ENCODE peak calls at places on chromosomes 4 and X, in nine cellular contexts. C is AG04450; F is neural progenitor cell; U is effector memory CD4-positive, alpha-beta T cell; Q is esophagus squamous epithelium; O is left ventricle myocardium inferior; K is right lobe of liver; S is upper lobe of right lung; V is tibial artery. A is an unnamed sample.

GRCh38 chr4:3419836-3420605 is 21.7 kb upstream of the HGFAC start:
- DNase-seq in C (no peak), F (no peak), U (no peak), Q (no peak), O (peak; percentile 4), K (no peak), S (no peak), V (peak; percentile 40), A (no peak)

GRCh38 chrX:110286126-110286525 is 31.8 kb downstream of the AMMECR1 start:
- DNase-seq in C (peak; percentile 50), F (no peak), U (no peak), Q (no peak), O (no peak), K (no peak), S (no peak), V (no peak), A (no peak)

GRCh38 chr4:90960840-90961239 is 833.6 kb downstream of the CCSER1 start:
- DNase-seq in C (no peak), F (no peak), U (no peak), Q (no peak), O (no peak), K (no peak), S (no peak), V (no peak), A (no peak)

GRCh38 chr4:76457885-76458284 is 22.9 kb downstream of the SHROOM3 start:
- DNase-seq in C (no peak), F (peak; percentile 52), U (no peak), Q (no peak), O (no peak), K (peak; percentile 27), S (no peak), V (no peak), A (no peak)

GRCh38 chr4:42617030-42617429 is 39.9 kb downstream of the ATP8A1 start:
- DNase-seq in C (no peak), F (no peak), U (no peak), Q (no peak), O (no peak), K (no peak), S (no peak), V (no peak), A (no peak)

GRCh38 chr4:683982-684571 is 4.9 kb downstream of the SLC49A3 start:
- DNase-seq in C (no peak), F (peak; percentile 90), U (no peak), Q (no peak), O (peak; percentile 72), K (peak; percentile 67), S (peak; percentile 79), V (no peak), A (no peak)

GRCh38 chr4:32662803-32663202 is 1942.6 kb downstream of the PCDH7 start:
- DNase-seq in C (no peak), F (no peak), U (no peak), Q (no peak), O (no peak), K (no peak), S (no peak), V (no peak), A (no peak)

GRCh38 chr4:185587444-185588161 is 52.3 kb upstream of the PDLIM3 start:
- DNase-seq in C (no peak), F (peak; percentile 66), U (peak; percentile 24), Q (no peak), O (no peak), K (no peak), S (no peak), V (no peak), A (no peak)

GRCh38 chr4:137968956-137969709 is 273.0 kb downstream of the SLC7A11 start:
- DNase-seq in C (peak; percentile 20), F (no peak), U (no peak), Q (no peak), O (no peak), K (no peak), S (no peak), V (no peak), A (no peak)

GRCh38 chr4:169437299-169438047 is 166.7 kb upstream of the SH3RF1 start:
- DNase-seq in C (no peak), F (peak; percentile 2), U (no peak), Q (no peak), O (no peak), K (no peak), S (no peak), V (no peak), A (no peak)

DNA sequence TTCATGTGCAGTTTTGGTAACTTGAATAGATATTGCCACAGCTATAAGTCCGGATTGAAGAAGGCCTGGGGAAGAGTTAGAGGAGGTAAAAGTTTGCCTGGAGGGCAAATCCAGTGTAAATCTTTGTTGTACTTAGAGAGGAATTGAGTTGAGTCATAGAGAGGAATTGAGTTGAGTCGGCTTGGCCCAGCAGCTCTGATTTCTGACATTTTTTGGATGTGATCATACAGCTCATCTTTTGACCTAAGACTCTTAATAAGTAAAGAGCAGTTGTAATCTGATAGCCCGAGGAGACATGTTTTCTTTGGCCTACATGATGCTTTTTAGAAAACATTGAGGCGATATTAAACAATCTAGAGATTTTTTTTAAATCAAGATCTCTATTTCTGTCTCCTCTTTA is 3.9 kb downstream of the KIT start:
- DNase-seq in C (no peak), F (no peak), U (no peak), Q (no peak), O (no peak), K (no peak), S (no peak), V (no peak), A (no peak)
- H3K9me3 ChIP-seq in C (peaks cover 8% of the 10 kb centered on the region), F (no peaks in the 10 kb centered on the region), U (no peaks in the 10 kb centered on the region), Q (no peaks in the 10 kb centered on the region), O (no peaks in the 10 kb centered on the region), K (no peaks in the 10 kb centered on the region), S (no peaks in the 10 kb centered on the region), V (no peaks in the 10 kb centered on the region), A (no peaks in the 10 kb centered on the region)

GRCh38 chr4:154384012-154384411 is 107.6 kb downstream of the DCHS2 start:
- DNase-seq in C (no peak), F (no peak), U (no peak), Q (no peak), O (no peak), K (no peak), S (no peak), V (no peak), A (no peak)
- H3K9me3 ChIP-seq in C (no peaks in the 10 kb centered on the region), F (no peaks in the 10 kb centered on the region), U (no peaks in the 10 kb centered on the region), Q (no peaks in the 10 kb centered on the region), O (peaks cover 23% of the 10 kb centered on the region), K (no peaks in the 10 kb centered on the region), S (no peaks in the 10 kb centered on the region), V (no peaks in the 10 kb centered on the region), A (no peaks in the 10 kb centered on the region)

GRCh38 chrX:75649829-75650228 is 127.0 kb upstream of the ZDHHC15 start:
- DNase-seq in C (no peak), F (no peak), U (no peak), Q (no peak), O (no peak), K (no peak), S (no peak), V (no peak), A (no peak)

GRCh38 chrX:75648803-75649588 is 126.2 kb upstream of the ZDHHC15 start:
- DNase-seq in C (no peak), F (no peak), U (no peak), Q (no peak), O (no peak), K (no peak), S (no peak), V (no peak), A (no peak)
- H3K9me3 ChIP-seq in C (peaks cover 6% of the 10 kb centered on the region), F (peaks cover 9% of the 10 kb centered on the region), U (no peaks in the 10 kb centered on the region), Q (peaks cover 20% of the 10 kb centered on the region), O (peaks cover 9% of the 10 kb centered on the region), K (no peaks in the 10 kb centered on the region), S (no peaks in the 10 kb centered on the region), V (peaks cover 21% of the 10 kb centered on the region), A (peaks cover 23% of the 10 kb centered on the region)

DNA sequence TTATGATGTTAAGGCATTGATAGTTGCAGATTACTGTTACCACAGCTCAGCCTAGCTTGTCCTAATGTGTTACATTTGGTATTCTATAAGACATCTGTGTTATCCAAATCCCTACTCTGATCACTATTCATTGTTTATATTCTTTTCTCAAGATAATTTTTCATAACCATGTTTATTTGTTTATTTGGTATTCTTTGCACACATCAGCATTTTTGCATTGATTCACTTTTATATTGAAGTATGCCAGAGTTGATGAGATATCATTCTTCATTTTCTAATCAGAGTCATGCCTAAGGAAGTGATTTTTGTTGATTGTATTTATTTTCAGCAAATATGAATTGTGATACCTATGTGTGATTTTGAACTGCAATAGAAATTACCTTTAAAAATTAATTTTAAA is 61.2 kb upstream of the PDHA2 start:
- DNase-seq in C (no peak), F (no peak), U (no peak), Q (no peak), O (no peak), K (no peak), S (no peak), V (no peak), A (no peak)
- H3K9me3 ChIP-seq in C (no peaks in the 10 kb centered on the region), F (no peaks in the 10 kb centered on the region), U (no peaks in the 10 kb centered on the region), Q (no peaks in the 10 kb centered on the region), O (peaks cover 4% of the 10 kb centered on the region), K (no peaks in the 10 kb centered on the region), S (no peaks in the 10 kb centered on the region), V (no peaks in the 10 kb centered on the region), A (no peaks in the 10 kb centered on the region)

DNA sequence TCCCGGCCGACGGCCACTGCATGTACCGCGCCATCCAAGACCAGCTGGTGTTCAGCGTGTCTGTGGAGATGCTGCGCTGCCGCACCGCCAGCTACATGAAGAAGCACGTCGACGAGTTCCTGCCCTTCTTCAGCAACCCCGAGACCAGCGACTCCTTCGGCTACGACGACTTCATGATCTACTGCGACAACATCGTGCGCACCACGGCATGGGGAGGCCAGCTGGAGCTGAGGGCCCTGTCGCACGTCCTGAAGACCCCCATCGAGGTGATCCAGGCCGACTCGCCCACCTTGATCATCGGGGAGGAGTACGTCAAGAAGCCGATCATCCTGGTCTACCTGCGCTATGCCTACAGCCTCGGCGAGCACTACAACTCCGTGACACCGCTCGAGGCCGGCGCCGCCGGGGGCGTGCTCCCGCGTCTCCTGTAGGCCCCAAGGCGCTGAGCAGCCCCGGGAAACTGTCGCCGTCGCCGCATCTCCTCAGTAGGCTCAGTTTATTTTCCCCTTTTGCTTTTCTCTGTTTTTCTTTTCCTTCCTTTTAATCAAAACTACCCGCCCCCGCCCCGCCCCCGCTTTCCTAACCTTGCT is 799 bp downstream of the OTUD6A start:
- DNase-seq in C (no peak), F (no peak), U (no peak), Q (no peak), O (no peak), K (no peak), S (no peak), V (no peak), A (peak; percentile 42)
- H3K9me3 ChIP-seq in C (peaks cover 10% of the 10 kb centered on the region), F (peaks cover 4% of the 10 kb centered on the region), U (no peaks in the 10 kb centered on the region), Q (no peaks in the 10 kb centered on the region), O (no peaks in the 10 kb centered on the region), K (no peaks in the 10 kb centered on the region), S (no peaks in the 10 kb centered on the region), V (no peaks in the 10 kb centered on the region), A (no peaks in the 10 kb centered on the region)